ENCODE peak calls at places on chromosomes 6 and 20, in four cellular contexts. M is left ventricle myocardium inferior, C is PC-3, U is osteoblast. R is an unnamed sample.
A peak's percentile ranks its signal among the peaks of the same experiment; 100 is the strongest.

GRCh38 chr6:91097316-91097878 is 510.5 kb upstream of the MAP3K7 start:
- DNase-seq in C (no peak), M (peak; percentile 56), U (no peak), R (no peak)

GRCh38 chr6:680666-681374 is 12.1 kb downstream of the EXOC2 start:
- DNase-seq in U (no peak), C (no peak), M (no peak), R (no peak)

GRCh38 chr6:127550403-127550802 is 26.6 kb upstream of the C6orf58 start:
- DNase-seq in C (peak; percentile 26), M (no peak), U (no peak), R (no peak)

GRCh38 chr20:53038328-53038727 is 66.2 kb downstream of the TSHZ2 start:
- DNase-seq in C (no peak), U (no peak), M (no peak), R (no peak)

GRCh38 chr6:5128351-5128750 is 43.2 kb downstream of the PPP1R3G start:
- DNase-seq in C (no peak), U (no peak), M (no peak), R (no peak)

GRCh38 chr20:61631770-61632169 is 379.7 kb downstream of the CDH4 start:
- DNase-seq in U (no peak), C (no peak), M (no peak), R (no peak)

GRCh38 chr20:19256085-19256484 is 43.6 kb downstream of the SLC24A3 start:
- DNase-seq in C (no peak), U (no peak), M (no peak), R (no peak)

GRCh38 chr20:61595216-61595615 is 343.2 kb downstream of the CDH4 start:
- DNase-seq in M (no peak), U (no peak), C (no peak), R (no peak)

GRCh38 chr20:25149986-25150385 is 45.5 kb upstream of the ENTPD6 start:
- DNase-seq in U (no peak), M (no peak), C (no peak), R (no peak)

GRCh38 chr6:110265273-110265672 is 85.0 kb downstream of the CDC40 start:
- DNase-seq in C (no peak), M (no peak), U (no peak), R (no peak)

GRCh38 chr6:39108041-39108839 is 6.7 kb downstream of the SAYSD1 start:
- DNase-seq in C (no peak), U (no peak), M (no peak), R (no peak)

GRCh38 chr6:138538390-138539031 is 39.2 kb upstream of the NHSL1 start:
- DNase-seq in M (peak; percentile 64), U (no peak), C (no peak), R (no peak)

GRCh38 chr6:137808836-137809315 is 58.2 kb upstream of the TNFAIP3 start:
- DNase-seq in U (no peak), C (peak; percentile 19), M (no peak), R (no peak)

GRCh38 chr6:71730284-71730683 is 156.1 kb upstream of the RIMS1 start:
- DNase-seq in C (no peak), U (no peak), M (no peak), R (no peak)

GRCh38 chr20:63059684-63060056 is 52.9 kb upstream of the BHLHE23 start:
- DNase-seq in C (no peak), M (peak; percentile 7), U (no peak), R (no peak)

GRCh38 chr6:139635401-139636130 is 261.1 kb upstream of the CITED2 start:
- DNase-seq in C (no peak), U (no peak), M (no peak), R (no peak)

GRCh38 chr6:12334524-12335130 is 44.5 kb downstream of the EDN1 start:
- DNase-seq in U (no peak), M (no peak), C (peak; percentile 49), R (no peak)

GRCh38 chr6:106158816-106159215 is 72.7 kb downstream of the PRDM1 start:
- DNase-seq in U (peak; percentile 8), C (no peak), M (no peak), R (no peak)

GRCh38 chr6:38808039-38808438 is 92.9 kb downstream of the DNAH8 start:
- DNase-seq in U (no peak), C (no peak), M (no peak), R (no peak)

GRCh38 chr20:44309763-44310663 is 989 bp downstream of the FITM2 start:
- DNase-seq in U (peak; percentile 92), M (peak; percentile 61), C (peak; percentile 70), R (no peak)

GRCh38 chr6:54916858-54917257 is 70.3 kb downstream of the FAM83B start:
- DNase-seq in C (peak; percentile 98), M (no peak), U (peak; percentile 17), R (no peak)

GRCh38 chr6:12973302-12973865 is 256.8 kb downstream of the PHACTR1 start:
- DNase-seq in C (peak; percentile 9), U (no peak), M (no peak), R (no peak)

GRCh38 chr6:150638765-150639164 is 39.1 kb downstream of the PLEKHG1 start:
- DNase-seq in U (no peak), C (peak; percentile 33), M (no peak), R (no peak)

GRCh38 chr20:40797425-40797824 is 108.4 kb upstream of the MAFB start:
- DNase-seq in U (peak; percentile 75), C (peak; percentile 37), M (no peak), R (no peak)

GRCh38 chr20:334578-334977 is 9.2 kb downstream of the SOX12 start:
- DNase-seq in M (no peak), C (no peak), U (no peak), R (no peak)

GRCh38 chr20:45892049-45892816 is 1.1 kb downstream of the CTSA start:
- DNase-seq in U (peak; percentile 90), C (peak; percentile 55), M (no peak), R (no peak)

GRCh38 chr6:132814716-132815570 is 574 bp downstream of the RPS12 start:
- DNase-seq in C (no peak), M (no peak), U (no peak), R (no peak)

GRCh38 chr20:1003920-1004697 is 2.0 kb upstream of the RSPO4 start:
- DNase-seq in M (no peak), U (peak; percentile 84), C (no peak), R (no peak)

GRCh38 chr20:22684072-22684762 is 99.8 kb upstream of the FOXA2 start:
- DNase-seq in M (peak; percentile 48), U (peak; percentile 90), C (peak; percentile 90), R (peak; percentile 63)

GRCh38 chr6:13248053-13248452 is 80.3 kb downstream of the TBC1D7 start:
- DNase-seq in C (peak; percentile 14), U (peak; percentile 39), M (no peak), R (peak; percentile 20)

GRCh38 chr6:17278289-17279061 is 2.7 kb upstream of the RBM24 start:
- DNase-seq in U (peak; percentile 68), C (peak; percentile 90), M (no peak), R (no peak)

GRCh38 chr6:14464049-14464448 is 346.5 kb downstream of the CD83 start:
- DNase-seq in U (no peak), C (no peak), M (no peak), R (peak; percentile 25)

GRCh38 chr20:845226-845868 is 11.8 kb downstream of the FAM110A start:
- DNase-seq in U (no peak), C (no peak), M (no peak), R (no peak)

GRCh38 chr6:51814418-51814817 is 273.0 kb downstream of the PKHD1 start:
- DNase-seq in C (no peak), U (no peak), M (no peak), R (no peak)

GRCh38 chr6:18016133-18016532 is 28.7 kb upstream of the KIF13A start:
- DNase-seq in M (no peak), U (no peak), C (no peak), R (no peak)

GRCh38 chr20:59392741-59393140 is 92.3 kb downstream of the EDN3 start:
- DNase-seq in C (no peak), U (no peak), M (no peak), R (no peak)

GRCh38 chr6:43825187-43826115 is 55.4 kb downstream of the VEGFA start:
- DNase-seq in U (no peak), C (no peak), M (no peak), R (no peak)
- H3K27ac ChIP-seq in U (no peak overlapping the region), C (no peak overlapping the region), M (no peak overlapping the region), R (no peak overlapping the region)

GRCh38 chr6:44627879-44628271 is 240.4 kb downstream of the CDC5L start:
- DNase-seq in U (no peak), C (no peak), M (no peak), R (no peak)

GRCh38 chr6:44627091-44627878 is 239.8 kb downstream of the CDC5L start:
- DNase-seq in M (peak; percentile 40), U (no peak), C (no peak), R (no peak)

GRCh38 chr6:44628347-44628746 is 240.8 kb downstream of the CDC5L start:
- DNase-seq in C (no peak), M (no peak), U (no peak), R (no peak)

GRCh38 chr6:44625996-44626395 is 238.5 kb downstream of the CDC5L start:
- DNase-seq in M (no peak), U (no peak), C (no peak), R (no peak)

DNA sequence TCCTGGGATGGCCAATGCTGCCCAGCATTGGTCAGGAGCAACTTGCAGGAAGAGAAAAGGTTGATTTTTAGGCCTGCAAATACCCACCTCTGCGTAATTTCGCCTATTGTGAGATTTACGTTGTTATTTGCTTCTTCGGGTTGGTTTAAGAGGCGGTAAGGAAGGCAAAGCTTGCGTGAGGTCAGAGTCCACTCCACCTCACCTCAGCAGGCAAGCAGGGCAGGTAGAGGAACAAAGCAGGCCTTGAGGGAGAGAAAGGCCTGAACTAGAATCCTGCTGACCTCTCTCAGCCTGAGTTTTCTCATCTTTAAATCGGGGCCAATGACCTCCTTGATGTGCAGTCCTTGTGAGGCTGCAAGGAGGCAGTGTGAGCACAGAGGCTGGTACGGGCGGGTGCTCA is 239.1 kb downstream of the CDC5L start:
- DNase-seq in C (no peak), U (no peak), M (no peak), R (no peak)
- H3K27ac ChIP-seq in C (no peak overlapping the region), U (no peak overlapping the region), M (no peak overlapping the region), R (no peak overlapping the region)

DNA sequence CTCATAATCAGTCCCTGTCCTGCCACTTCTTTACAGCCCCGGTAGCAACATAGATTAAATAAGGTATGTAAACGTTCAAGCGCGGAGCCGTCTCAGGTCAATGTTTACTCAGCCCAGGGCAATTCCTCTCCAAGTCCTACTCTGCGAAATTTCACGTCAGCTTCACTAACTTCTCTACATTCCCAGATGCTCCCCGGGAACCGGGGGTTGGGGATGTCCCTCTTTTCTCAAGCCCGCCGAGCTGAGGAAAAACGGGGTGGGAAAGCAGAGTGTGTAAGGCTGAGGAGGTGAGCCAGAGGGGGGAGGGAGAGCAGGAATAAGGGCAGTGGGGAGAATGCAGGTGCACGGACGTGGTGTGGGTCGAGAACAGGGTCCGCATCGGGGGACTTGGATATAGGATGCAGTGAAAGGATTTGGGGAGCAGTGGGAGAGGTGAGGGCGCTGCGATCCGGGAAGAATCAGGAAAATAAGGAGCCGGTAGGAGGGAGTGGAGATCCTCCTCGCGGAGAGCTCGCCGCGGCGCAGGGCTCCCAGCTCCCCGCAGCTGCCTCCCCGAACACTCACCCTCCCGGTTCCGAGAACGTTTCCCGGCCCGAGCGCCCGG is 469 bp upstream of the TP53INP2 start:
- DNase-seq in M (no peak), U (peak; percentile 77), C (peak; percentile 48), R (no peak)
- H3K27ac ChIP-seq in M (peak overlapping the region; percentile 99), U (peak overlapping the region; percentile 87), C (no peak overlapping the region), R (no peak overlapping the region)

GRCh38 chr6:167549187-167549586 is 224.3 kb downstream of the TTLL2 start:
- DNase-seq in C (no peak), U (no peak), M (no peak), R (no peak)
- H3K27ac ChIP-seq in C (no peak overlapping the region), U (no peak overlapping the region), M (peak overlapping the region; percentile 73), R (no peak overlapping the region)

GRCh38 chr20:50321797-50322480 is 131.3 kb downstream of the CEBPB start:
- DNase-seq in C (no peak), U (peak; percentile 83), M (no peak), R (no peak)
- H3K27ac ChIP-seq in C (peak overlapping the region; percentile 93), U (peak overlapping the region; percentile 92), M (peak overlapping the region; percentile 39), R (no peak overlapping the region)

R was measured in iPS DF 6.9.